ENCODE peak calls at places on chromosomes 5 and 9, in nine cellular contexts. One of them, this sample, is unnamed.

GRCh38 chr9:35646583-35647265 is 4.0 kb downstream of the SIT1 start:
- DNase-seq in testis: peak
- DNase-seq in right lobe of liver: peak
- DNase-seq in IMR-90: peak
- DNase-seq in HCT116: peak
- DNase-seq in sigmoid colon: peak
- DNase-seq in A549: peak
- DNase-seq in ovary: peak
- DNase-seq in adrenal gland: peak
- DNase-seq in this sample: peak

GRCh38 chr5:159097461-159098284 is 2.0 kb downstream of the EBF1 start:
- DNase-seq in sigmoid colon: no peak
- DNase-seq in A549: no peak
- DNase-seq in IMR-90: peak
- DNase-seq in right lobe of liver: peak
- DNase-seq in adrenal gland: peak
- DNase-seq in ovary: peak
- DNase-seq in HCT116: no peak
- DNase-seq in testis: no peak
- DNase-seq in this sample: no peak

GRCh38 chr5:181028032-181028819 is 11.8 kb upstream of the BTNL9 start:
- DNase-seq in IMR-90: no peak
- DNase-seq in HCT116: peak
- DNase-seq in sigmoid colon: no peak
- DNase-seq in adrenal gland: peak
- DNase-seq in ovary: no peak
- DNase-seq in right lobe of liver: no peak
- DNase-seq in A549: peak
- DNase-seq in testis: peak
- DNase-seq in this sample: peak

GRCh38 chr5:165869066-165869465 is 2363.6 kb downstream of the MAT2B start:
- DNase-seq in testis: no peak
- DNase-seq in IMR-90: no peak
- DNase-seq in A549: no peak
- DNase-seq in sigmoid colon: no peak
- DNase-seq in adrenal gland: no peak
- DNase-seq in right lobe of liver: no peak
- DNase-seq in ovary: no peak
- DNase-seq in HCT116: no peak
- DNase-seq in this sample: no peak

GRCh38 chr5:102222772-102223171 is 73.3 kb downstream of the SLCO4C1 start:
- DNase-seq in adrenal gland: no peak
- DNase-seq in HCT116: no peak
- DNase-seq in sigmoid colon: no peak
- DNase-seq in right lobe of liver: no peak
- DNase-seq in IMR-90: no peak
- DNase-seq in A549: peak
- DNase-seq in ovary: no peak
- DNase-seq in testis: no peak
- DNase-seq in this sample: no peak

GRCh38 chr9:88494983-88495721 is 39.8 kb upstream of the NXNL2 start:
- DNase-seq in sigmoid colon: no peak
- DNase-seq in A549: no peak
- DNase-seq in IMR-90: no peak
- DNase-seq in adrenal gland: no peak
- DNase-seq in testis: no peak
- DNase-seq in ovary: no peak
- DNase-seq in right lobe of liver: no peak
- DNase-seq in HCT116: no peak
- DNase-seq in this sample: no peak

GRCh38 chr5:91820874-91821273 is 437.8 kb upstream of the ARRDC3 start:
- DNase-seq in HCT116: no peak
- DNase-seq in right lobe of liver: no peak
- DNase-seq in testis: no peak
- DNase-seq in sigmoid colon: no peak
- DNase-seq in IMR-90: no peak
- DNase-seq in A549: no peak
- DNase-seq in ovary: no peak
- DNase-seq in adrenal gland: no peak
- DNase-seq in this sample: no peak

GRCh38 chr5:142441638-142442037 is 116.8 kb upstream of the SPRY4 start:
- DNase-seq in adrenal gland: peak
- DNase-seq in HCT116: peak
- DNase-seq in A549: no peak
- DNase-seq in IMR-90: peak
- DNase-seq in ovary: no peak
- DNase-seq in right lobe of liver: no peak
- DNase-seq in sigmoid colon: peak
- DNase-seq in testis: peak
- DNase-seq in this sample: no peak

GRCh38 chr5:65776707-65777141 is 54.7 kb downstream of the NLN start:
- DNase-seq in sigmoid colon: no peak
- DNase-seq in A549: no peak
- DNase-seq in IMR-90: peak
- DNase-seq in right lobe of liver: no peak
- DNase-seq in HCT116: no peak
- DNase-seq in ovary: no peak
- DNase-seq in adrenal gland: no peak
- DNase-seq in testis: no peak
- DNase-seq in this sample: no peak

GRCh38 chr9:134641173-134641985 is at the start of gene COL5A1:
- DNase-seq in testis: peak
- DNase-seq in HCT116: no peak
- DNase-seq in adrenal gland: peak
- DNase-seq in sigmoid colon: peak
- DNase-seq in ovary: peak
- DNase-seq in A549: peak
- DNase-seq in right lobe of liver: peak
- DNase-seq in IMR-90: peak
- DNase-seq in this sample: peak

GRCh38 chr5:179307931-179308471 is 37.3 kb downstream of the ADAMTS2 start:
- DNase-seq in A549: no peak
- DNase-seq in testis: no peak
- DNase-seq in IMR-90: no peak
- DNase-seq in right lobe of liver: peak
- DNase-seq in ovary: no peak
- DNase-seq in adrenal gland: no peak
- DNase-seq in sigmoid colon: peak
- DNase-seq in HCT116: no peak
- DNase-seq in this sample: no peak

GRCh38 chr5:177133119-177133844 is at the start of gene NSD1:
- DNase-seq in adrenal gland: peak
- DNase-seq in IMR-90: peak
- DNase-seq in testis: peak
- DNase-seq in sigmoid colon: peak
- DNase-seq in right lobe of liver: peak
- DNase-seq in A549: peak
- DNase-seq in ovary: peak
- DNase-seq in HCT116: no peak
- DNase-seq in this sample: peak
- TF ChIP-seq POLR2A in adrenal gland: peak
- TF ChIP-seq POLR2A in IMR-90: no peak
- TF ChIP-seq POLR2A in testis: peak
- TF ChIP-seq POLR2A in sigmoid colon: no peak
- TF ChIP-seq POLR2A in right lobe of liver: peak
- TF ChIP-seq POLR2A in A549: peak
- TF ChIP-seq POLR2A in ovary: peak
- TF ChIP-seq POLR2A in HCT116: peak
- TF ChIP-seq POLR2A in this sample: peak

GRCh38 chr5:54257366-54258118 is 52.8 kb downstream of the ARL15 start:
- DNase-seq in ovary: no peak
- DNase-seq in A549: no peak
- DNase-seq in right lobe of liver: no peak
- DNase-seq in testis: no peak
- DNase-seq in adrenal gland: no peak
- DNase-seq in IMR-90: peak
- DNase-seq in HCT116: no peak
- DNase-seq in sigmoid colon: no peak
- DNase-seq in this sample: no peak
- TF ChIP-seq POLR2A in ovary: no peak
- TF ChIP-seq POLR2A in A549: no peak
- TF ChIP-seq POLR2A in right lobe of liver: no peak
- TF ChIP-seq POLR2A in testis: no peak
- TF ChIP-seq POLR2A in adrenal gland: no peak
- TF ChIP-seq POLR2A in IMR-90: no peak
- TF ChIP-seq POLR2A in HCT116: no peak
- TF ChIP-seq POLR2A in sigmoid colon: no peak
- TF ChIP-seq POLR2A in this sample: no peak

GRCh38 chr9:18141681-18142080 is 332.3 kb upstream of the ADAMTSL1 start:
- DNase-seq in right lobe of liver: no peak
- DNase-seq in ovary: no peak
- DNase-seq in A549: no peak
- DNase-seq in sigmoid colon: no peak
- DNase-seq in HCT116: no peak
- DNase-seq in IMR-90: no peak
- DNase-seq in adrenal gland: no peak
- DNase-seq in testis: no peak
- DNase-seq in this sample: no peak
- TF ChIP-seq POLR2A in right lobe of liver: no peak
- TF ChIP-seq POLR2A in ovary: no peak
- TF ChIP-seq POLR2A in A549: no peak
- TF ChIP-seq POLR2A in sigmoid colon: no peak
- TF ChIP-seq POLR2A in HCT116: no peak
- TF ChIP-seq POLR2A in IMR-90: no peak
- TF ChIP-seq POLR2A in adrenal gland: no peak
- TF ChIP-seq POLR2A in testis: no peak
- TF ChIP-seq POLR2A in this sample: no peak

DNA sequence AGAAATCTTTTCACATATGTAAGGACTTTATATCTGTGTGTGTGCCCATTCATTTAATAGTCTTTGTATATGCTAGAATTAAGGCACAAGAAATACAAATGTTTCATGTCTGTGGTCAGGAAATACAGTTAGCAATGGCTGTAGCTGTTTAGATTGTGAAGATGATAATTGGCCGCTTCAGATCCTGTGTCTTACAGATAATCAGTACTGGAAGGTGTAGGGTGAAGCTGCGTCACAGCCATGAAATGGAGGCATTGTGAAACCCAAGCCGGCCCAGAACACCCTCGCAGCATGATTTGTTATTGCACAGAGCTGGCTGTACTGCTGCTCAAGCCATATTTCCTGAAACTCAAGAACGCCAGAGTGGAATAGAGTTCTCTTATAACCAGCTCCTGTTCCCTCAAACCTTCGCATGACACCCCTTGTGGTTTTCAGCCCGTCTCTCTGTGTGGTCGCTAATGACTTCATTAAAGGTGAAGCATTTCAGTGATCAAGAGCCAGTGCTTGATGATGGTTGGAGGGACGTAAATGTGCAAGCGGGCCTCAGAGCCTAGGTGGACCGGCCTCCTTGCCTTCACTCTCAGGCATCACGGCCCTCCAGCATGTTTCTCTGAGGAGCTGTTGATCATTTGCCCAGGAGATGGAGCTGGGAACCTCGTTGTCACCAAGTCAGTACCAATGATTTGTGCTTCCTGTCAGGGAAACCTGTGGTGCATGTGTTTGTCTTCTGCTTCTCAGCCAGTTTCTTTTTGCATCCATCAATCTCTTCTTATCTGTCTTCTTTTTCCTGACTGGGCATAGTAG is 80.1 kb downstream of the F2RL2 start:
- DNase-seq in adrenal gland: peak
- DNase-seq in sigmoid colon: no peak
- DNase-seq in ovary: no peak
- DNase-seq in testis: peak
- DNase-seq in IMR-90: peak
- DNase-seq in right lobe of liver: no peak
- DNase-seq in HCT116: no peak
- DNase-seq in A549: no peak
- DNase-seq in this sample: no peak
- TF ChIP-seq POLR2A in adrenal gland: no peak
- TF ChIP-seq POLR2A in sigmoid colon: no peak
- TF ChIP-seq POLR2A in ovary: no peak
- TF ChIP-seq POLR2A in testis: no peak
- TF ChIP-seq POLR2A in IMR-90: no peak
- TF ChIP-seq POLR2A in right lobe of liver: peak
- TF ChIP-seq POLR2A in HCT116: no peak
- TF ChIP-seq POLR2A in A549: no peak
- TF ChIP-seq POLR2A in this sample: no peak

This sample was measured in H54.